ENCODE peak calls at places on chromosomes 13 and 19, in eight cellular contexts. O is mucosa of descending colon; S is astrocyte; R is K562; J is CD8-positive, alpha-beta T cell; Q is CD4-positive, alpha-beta memory T cell; B is thoracic aorta; M is left ventricle myocardium inferior. D is an unnamed sample. For H3K9me3, the result is how much of the 10 kb centered on the place peaks cover.

GRCh38 chr19:40223135-40223822 is 3.2 kb downstream of the CCNP start:
- DNase-seq in M (no peak), O (no peak), R (no peak), B (no peak), S (no peak), J (peak), Q (peak), D (peak)

GRCh38 chr19:6127716-6128335 is 7.6 kb upstream of the ACSBG2 start:
- DNase-seq in Q (no peak), J (no peak), O (no peak), R (no peak), B (no peak), M (no peak), S (no peak), D (no peak)

GRCh38 chr13:79407349-79407979 is 1.4 kb upstream of the RBM26 start:
- DNase-seq in Q (no peak), O (no peak), S (no peak), J (no peak), M (no peak), R (no peak), B (no peak), D (no peak)

GRCh38 chr19:18044825-18045304 is 36.9 kb downstream of the ARRDC2 start:
- DNase-seq in Q (peak), S (peak), B (no peak), J (peak), M (peak), O (peak), R (peak), D (peak)

GRCh38 chr13:104286566-104287290 is 1220.5 kb upstream of the SLC10A2 start:
- DNase-seq in S (no peak), R (no peak), O (no peak), J (no peak), M (no peak), B (no peak), Q (no peak), D (no peak)

GRCh38 chr19:22608441-22608840 is 25.7 kb upstream of the ZNF492 start:
- DNase-seq in J (no peak), M (no peak), B (no peak), O (no peak), S (no peak), Q (no peak), R (no peak), D (no peak)

GRCh38 chr19:1882089-1882785 is 3.1 kb downstream of the ABHD17A start:
- DNase-seq in Q (peak), O (no peak), R (no peak), M (no peak), B (no peak), S (no peak), J (peak), D (peak)

GRCh38 chr19:13872695-13873389 is 4.1 kb upstream of the NANOS3 start:
- DNase-seq in R (peak), B (no peak), Q (no peak), M (no peak), J (peak), O (no peak), S (no peak), D (no peak)

GRCh38 chr13:39414339-39414738 is 188.7 kb downstream of the LHFPL6 start:
- DNase-seq in O (no peak), B (no peak), J (no peak), R (no peak), M (no peak), Q (no peak), S (no peak), D (no peak)

GRCh38 chr13:113850722-113851479 is 13.0 kb downstream of the GAS6 start:
- DNase-seq in O (no peak), S (no peak), Q (no peak), R (no peak), B (no peak), M (no peak), J (no peak), D (no peak)

GRCh38 chr19:47353307-47353712 is 4.2 kb downstream of the DHX34 start:
- DNase-seq in Q (no peak), B (no peak), R (no peak), M (peak), J (no peak), O (no peak), S (no peak), D (no peak)

GRCh38 chr13:93552596-93552995 is 326.0 kb downstream of the GPC6 start:
- DNase-seq in R (no peak), O (no peak), J (no peak), B (no peak), M (no peak), Q (no peak), S (no peak), D (no peak)

GRCh38 chr19:45098521-45099464 is 5.8 kb downstream of the PPP1R37 start:
- DNase-seq in M (peak), Q (no peak), R (no peak), B (no peak), S (peak), J (no peak), O (no peak), D (no peak)

GRCh38 chr19:40921005-40921897 is 39.2 kb upstream of the CYP2A7 start:
- DNase-seq in S (no peak), O (peak), R (no peak), B (no peak), M (no peak), J (no peak), Q (no peak), D (no peak)

GRCh38 chr13:113970810-113971470 is 2.9 kb downstream of the C13orf46 start:
- DNase-seq in M (peak), Q (no peak), S (peak), R (no peak), B (peak), J (no peak), O (peak), D (no peak)

GRCh38 chr19:51794865-51795490 is at the start of gene FPR3:
- DNase-seq in Q (no peak), J (no peak), B (no peak), R (no peak), S (no peak), M (no peak), O (no peak), D (no peak)

GRCh38 chr13:59099182-59099950 is 1064.4 kb downstream of the DIAPH3 start:
- DNase-seq in R (no peak), B (no peak), Q (no peak), O (no peak), J (no peak), S (peak), M (no peak), D (no peak)

GRCh38 chr13:27403727-27404385 is 20.6 kb upstream of the GTF3A start:
- DNase-seq in B (no peak), R (no peak), M (no peak), S (no peak), O (no peak), Q (no peak), J (no peak), D (no peak)

GRCh38 chr19:47863514-47863936 is 4.5 kb downstream of the TPRX2 start:
- DNase-seq in O (peak), M (peak), S (peak), J (peak), Q (peak), R (peak), B (peak), D (peak)

GRCh38 chr13:46031581-46032263 is 20.8 kb downstream of the ZC3H13 start:
- DNase-seq in S (no peak), Q (no peak), O (no peak), R (no peak), J (no peak), B (no peak), M (no peak), D (no peak)

GRCh38 chr13:30429721-30430694 is 7.7 kb downstream of the UBE2L5 start:
- DNase-seq in Q (no peak), M (no peak), O (no peak), B (no peak), J (no peak), S (peak), R (peak), D (no peak)

GRCh38 chr13:41013834-41014233 is 5.3 kb downstream of the ELF1 start:
- DNase-seq in R (no peak), J (no peak), O (no peak), M (no peak), S (no peak), Q (no peak), B (no peak), D (no peak)

GRCh38 chr13:104594801-104595200 is 1528.6 kb upstream of the SLC10A2 start:
- DNase-seq in Q (no peak), S (peak), J (no peak), M (no peak), O (no peak), B (no peak), R (no peak), D (no peak)

GRCh38 chr13:40058757-40059236 is 403.3 kb downstream of the COG6 start:
- DNase-seq in S (no peak), J (no peak), M (no peak), O (no peak), B (no peak), Q (no peak), R (no peak), D (no peak)

GRCh38 chr19:20660473-20660872 is 898 bp downstream of the ZNF626 start:
- DNase-seq in O (no peak), J (no peak), B (no peak), Q (no peak), S (no peak), R (no peak), M (no peak), D (no peak)

GRCh38 chr19:56725829-56726424 is 54.4 kb upstream of the ZNF835 start:
- DNase-seq in S (no peak), R (no peak), O (no peak), B (no peak), J (no peak), Q (no peak), M (no peak), D (no peak)

GRCh38 chr19:36215276-36216171 is 618 bp downstream of the ZNF146 start:
- DNase-seq in Q (no peak), B (no peak), O (no peak), S (peak), R (no peak), M (no peak), J (no peak), D (no peak)

GRCh38 chr19:32289566-32290210 is 55.7 kb upstream of the ZNF507 start:
- DNase-seq in O (no peak), R (no peak), B (no peak), J (no peak), S (no peak), M (no peak), Q (no peak), D (no peak)

GRCh38 chr13:103799028-103799427 is 732.8 kb upstream of the SLC10A2 start:
- DNase-seq in R (no peak), Q (no peak), S (no peak), M (no peak), J (no peak), O (no peak), B (no peak), D (no peak)

GRCh38 chr19:18846862-18847515 is 15.2 kb downstream of the UPF1 start:
- DNase-seq in J (peak), O (peak), R (no peak), M (peak), B (no peak), Q (peak), S (peak), D (peak)

GRCh38 chr19:17847538-17848366 is at the start of gene JAK3:
- DNase-seq in M (peak), S (no peak), J (peak), R (peak), O (peak), B (no peak), Q (peak), D (peak)

GRCh38 chr19:29704562-29705558 is 10.2 kb downstream of the C19orf12 start:
- DNase-seq in J (no peak), Q (no peak), O (no peak), R (no peak), S (no peak), M (no peak), B (no peak), D (no peak)

GRCh38 chr19:7602935-7603497 is 7.4 kb downstream of the CAMSAP3 start:
- DNase-seq in Q (no peak), S (no peak), M (no peak), B (no peak), R (no peak), O (no peak), J (no peak), D (no peak)

GRCh38 chr19:14167594-14168138 is 31.3 kb upstream of the ASF1B start:
- DNase-seq in J (peak), B (no peak), Q (peak), R (no peak), O (no peak), S (no peak), M (no peak), D (no peak)

GRCh38 chr13:84959818-84960217 is 839.4 kb downstream of the SLITRK6 start:
- DNase-seq in M (no peak), S (no peak), O (no peak), B (no peak), Q (no peak), R (no peak), J (no peak), D (no peak)

GRCh38 chr19:55228403-55229031 is at the start of gene TMEM86B:
- DNase-seq in O (no peak), Q (no peak), M (no peak), J (no peak), R (no peak), S (no peak), B (no peak), D (no peak)

GRCh38 chr19:38524994-38525634 is 91.6 kb downstream of the RYR1 start:
- DNase-seq in S (no peak), Q (no peak), J (no peak), R (no peak), M (no peak), B (no peak), O (no peak), D (no peak)
- H3K9me3 ChIP-seq in S (under half), Q (under half), J (under half), R (under half), M (under half), B (under half), O (under half), D (under half)

DNA sequence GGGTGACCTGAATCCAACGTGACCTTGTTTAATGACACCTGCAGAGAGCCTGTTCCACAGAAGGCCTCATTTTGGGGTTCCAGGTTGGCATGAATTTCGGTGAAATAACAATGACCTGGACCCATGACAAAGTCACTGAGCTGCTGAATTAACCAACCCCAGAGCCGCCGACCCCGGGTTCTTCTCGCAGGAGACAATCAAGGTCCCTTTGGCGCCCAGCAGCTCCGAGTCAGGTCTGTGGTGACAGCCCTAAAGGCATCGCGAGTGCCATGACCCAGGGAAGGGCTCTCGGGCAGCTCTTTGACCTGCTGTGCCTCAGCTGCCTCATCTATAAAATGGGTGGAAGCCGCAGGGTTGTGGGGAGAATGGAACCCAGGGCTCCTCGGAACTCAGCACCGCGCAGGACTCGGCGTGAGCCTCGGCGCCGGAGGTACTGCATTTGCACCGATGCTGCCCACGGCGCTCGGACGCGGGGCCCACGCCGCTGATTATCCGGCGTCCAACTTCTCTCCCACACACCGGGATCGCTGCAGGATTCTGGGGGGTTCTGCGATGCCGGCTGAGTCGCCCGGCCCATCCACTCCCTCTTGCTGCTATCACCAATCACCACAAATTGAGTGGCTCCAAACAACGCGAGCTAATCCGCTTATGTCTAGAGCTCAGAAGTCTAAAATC is 5.7 kb downstream of the SHC2 start:
- DNase-seq in J (no peak), M (no peak), B (no peak), O (no peak), R (no peak), Q (no peak), S (no peak), D (no peak)
- H3K9me3 ChIP-seq in J (under half), M (under half), B (under half), O (under half), R (under half), Q (under half), S (under half), D (under half)

DNA sequence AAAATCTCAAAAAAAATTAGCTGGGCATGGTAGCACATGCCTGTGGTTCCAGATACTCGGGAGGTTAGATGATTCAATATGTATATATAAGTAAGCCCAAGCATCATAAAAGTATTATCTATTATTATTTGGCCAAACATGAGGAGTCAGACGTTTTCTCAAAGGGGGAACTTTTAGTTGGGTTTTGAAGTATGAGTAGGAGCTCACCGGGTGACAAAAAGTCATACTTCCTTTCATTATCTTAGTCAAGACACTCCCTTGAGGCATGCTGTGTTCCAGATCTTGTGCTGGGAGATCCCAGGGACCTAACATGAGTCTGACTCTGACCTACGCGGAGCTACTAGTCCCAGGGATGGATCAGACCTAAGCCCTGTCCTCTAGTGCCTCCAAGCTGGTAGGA is 8.2 kb upstream of the MYH14 start:
- DNase-seq in Q (no peak), S (no peak), J (no peak), R (no peak), B (no peak), O (no peak), M (no peak), D (no peak)
- H3K9me3 ChIP-seq in Q (under half), S (under half), J (under half), R (under half), B (under half), O (under half), M (under half), D (under half)

DNA sequence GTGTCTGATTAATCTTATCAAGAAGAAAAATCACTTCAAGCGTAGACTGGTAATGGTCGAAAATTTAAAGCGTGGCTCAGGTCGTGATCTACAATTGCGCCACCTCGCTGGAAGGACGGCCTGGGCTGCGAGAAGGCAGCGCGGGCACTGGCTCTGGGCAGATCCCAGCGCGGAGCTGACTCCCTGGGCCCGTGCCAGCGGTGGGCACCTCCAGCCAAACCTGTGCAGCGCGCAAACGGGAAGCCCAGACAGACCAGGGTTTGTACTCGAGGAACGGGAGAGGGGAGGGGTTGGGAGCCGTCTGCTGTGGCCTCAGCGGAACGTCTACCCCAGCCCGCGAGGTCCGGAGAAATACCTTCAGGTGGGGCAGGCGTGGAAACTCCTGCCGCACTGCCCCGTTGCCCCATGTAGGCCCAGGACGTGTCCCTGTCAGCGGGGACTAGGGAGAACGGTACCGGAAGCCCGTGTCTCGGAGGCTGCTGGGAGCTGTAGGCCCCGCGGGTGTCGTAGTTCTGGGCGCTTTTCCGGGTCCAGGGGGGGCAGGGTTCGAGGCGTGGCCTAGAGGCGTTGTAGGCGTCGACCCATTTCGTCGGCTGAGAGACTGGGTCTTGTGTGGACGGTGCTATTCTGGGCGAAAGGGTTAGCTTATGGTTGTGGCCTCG is 21.1 kb downstream of the ZNF274 start:
- DNase-seq in O (no peak), Q (no peak), B (no peak), J (no peak), R (no peak), M (no peak), S (no peak), D (no peak)
- H3K9me3 ChIP-seq in O (half or more), Q (half or more), B (half or more), J (half or more), R (half or more), M (half or more), S (half or more), D (half or more)

DNA sequence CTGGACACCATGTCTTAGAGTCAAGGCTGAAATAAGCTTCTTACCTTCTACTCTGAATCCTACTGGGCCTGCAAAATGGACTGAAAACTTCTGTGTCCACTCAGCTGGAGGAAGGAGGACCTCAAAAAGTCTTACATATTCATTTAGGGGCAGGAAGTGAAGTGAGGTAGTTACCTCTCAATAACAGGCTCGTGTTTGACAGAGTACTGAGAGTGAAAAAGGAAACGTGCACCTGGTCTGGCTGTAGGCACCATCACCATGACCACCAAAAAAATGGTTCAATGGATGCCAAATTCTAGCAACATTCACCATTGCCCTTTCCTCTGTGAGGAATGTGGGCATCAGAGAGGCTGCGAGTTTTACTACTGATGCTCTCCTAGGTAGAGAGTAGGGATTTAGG is 176.2 kb downstream of the RFC3 start:
- DNase-seq in Q (no peak), J (no peak), B (no peak), S (no peak), R (no peak), M (no peak), O (no peak), D (no peak)
- H3K9me3 ChIP-seq in Q (under half), J (under half), B (under half), S (under half), R (under half), M (under half), O (under half), D (under half)